ENCODE peak calls at places on chromosomes 6 and 20, in six cellular contexts. One of them, this sample, is unnamed.
A peak's percentile ranks its signal among the peaks of the same experiment; 100 is the strongest.

GRCh38 chr20:57203986-57204385 is 62.5 kb downstream of the BMP7 start:
- DNase-seq in neuronal stem cell: no peak
- DNase-seq in mesenchymal stem cell: no peak
- DNase-seq in IMR-90: no peak
- DNase-seq in mesendoderm: no peak
- DNase-seq in H1: no peak
- DNase-seq in this sample: no peak

GRCh38 chr6:10837997-10838793 is at the start of gene MAK:
- DNase-seq in neuronal stem cell: peak; percentile 94
- DNase-seq in mesenchymal stem cell: peak; percentile 89
- DNase-seq in IMR-90: peak; percentile 67
- DNase-seq in mesendoderm: peak; percentile 97
- DNase-seq in H1: peak; percentile 93
- DNase-seq in this sample: peak; percentile 97

GRCh38 chr20:33472868-33473267 is 17.0 kb upstream of the CBFA2T2 start:
- DNase-seq in neuronal stem cell: no peak
- DNase-seq in mesenchymal stem cell: no peak
- DNase-seq in IMR-90: no peak
- DNase-seq in mesendoderm: no peak
- DNase-seq in H1: no peak
- DNase-seq in this sample: no peak

GRCh38 chr20:7155794-7156193 is 388.3 kb downstream of the BMP2 start:
- DNase-seq in neuronal stem cell: no peak
- DNase-seq in mesenchymal stem cell: no peak
- DNase-seq in IMR-90: no peak
- DNase-seq in mesendoderm: peak; percentile 23
- DNase-seq in H1: no peak
- DNase-seq in this sample: no peak

GRCh38 chr20:17171750-17172149 is 55.1 kb upstream of the PCSK2 start:
- DNase-seq in neuronal stem cell: no peak
- DNase-seq in mesenchymal stem cell: no peak
- DNase-seq in IMR-90: no peak
- DNase-seq in mesendoderm: no peak
- DNase-seq in H1: no peak
- DNase-seq in this sample: no peak

GRCh38 chr6:108497883-108498282 is 62.8 kb upstream of the FOXO3 start:
- DNase-seq in neuronal stem cell: peak; percentile 41
- DNase-seq in mesenchymal stem cell: peak; percentile 47
- DNase-seq in IMR-90: peak; percentile 35
- DNase-seq in mesendoderm: peak; percentile 75
- DNase-seq in H1: peak; percentile 58
- DNase-seq in this sample: peak; percentile 65

GRCh38 chr6:76881414-76881813 is 581.9 kb downstream of the HTR1B start:
- DNase-seq in neuronal stem cell: no peak
- DNase-seq in mesenchymal stem cell: peak; percentile 54
- DNase-seq in IMR-90: peak; percentile 38
- DNase-seq in mesendoderm: peak; percentile 20
- DNase-seq in H1: no peak
- DNase-seq in this sample: no peak

GRCh38 chr6:82872092-82872635 is 193.5 kb downstream of the UBE3D start:
- DNase-seq in neuronal stem cell: no peak
- DNase-seq in mesenchymal stem cell: no peak
- DNase-seq in IMR-90: no peak
- DNase-seq in mesendoderm: no peak
- DNase-seq in H1: no peak
- DNase-seq in this sample: no peak

GRCh38 chr20:6142348-6142993 is 19.6 kb upstream of the FERMT1 start:
- DNase-seq in neuronal stem cell: peak; percentile 64
- DNase-seq in mesenchymal stem cell: peak; percentile 53
- DNase-seq in IMR-90: peak; percentile 65
- DNase-seq in mesendoderm: peak; percentile 55
- DNase-seq in H1: peak; percentile 67
- DNase-seq in this sample: peak; percentile 67

GRCh38 chr6:121442591-121442990 is 7.1 kb downstream of the GJA1 start:
- DNase-seq in neuronal stem cell: no peak
- DNase-seq in mesenchymal stem cell: no peak
- DNase-seq in IMR-90: no peak
- DNase-seq in mesendoderm: no peak
- DNase-seq in H1: no peak
- DNase-seq in this sample: no peak

GRCh38 chr6:24935753-24936152 is at the start of gene RIPOR2:
- DNase-seq in neuronal stem cell: no peak
- DNase-seq in mesenchymal stem cell: no peak
- DNase-seq in IMR-90: no peak
- DNase-seq in mesendoderm: peak; percentile 87
- DNase-seq in H1: peak; percentile 60
- DNase-seq in this sample: peak; percentile 35

GRCh38 chr6:14118091-14118439 is 493 bp downstream of the CD83 start:
- DNase-seq in neuronal stem cell: no peak
- DNase-seq in mesenchymal stem cell: no peak
- DNase-seq in IMR-90: no peak
- DNase-seq in mesendoderm: no peak
- DNase-seq in H1: no peak
- DNase-seq in this sample: no peak

GRCh38 chr20:50710492-50711063 is 19.2 kb upstream of the RIPOR3 start:
- DNase-seq in neuronal stem cell: no peak
- DNase-seq in mesenchymal stem cell: peak; percentile 39
- DNase-seq in IMR-90: peak; percentile 45
- DNase-seq in mesendoderm: no peak
- DNase-seq in H1: no peak
- DNase-seq in this sample: peak; percentile 86

GRCh38 chr6:11432713-11433450 is 104.7 kb upstream of the TMEM170B start:
- DNase-seq in neuronal stem cell: no peak
- DNase-seq in mesenchymal stem cell: peak; percentile 80
- DNase-seq in IMR-90: peak; percentile 77
- DNase-seq in mesendoderm: no peak
- DNase-seq in H1: no peak
- DNase-seq in this sample: no peak

GRCh38 chr6:95117236-95117635 is 460.1 kb upstream of the MANEA start:
- DNase-seq in neuronal stem cell: no peak
- DNase-seq in mesenchymal stem cell: no peak
- DNase-seq in IMR-90: no peak
- DNase-seq in mesendoderm: no peak
- DNase-seq in H1: no peak
- DNase-seq in this sample: no peak

GRCh38 chr6:157675859-157676640 is 147.0 kb upstream of the SNX9 start:
- DNase-seq in neuronal stem cell: no peak
- DNase-seq in mesenchymal stem cell: no peak
- DNase-seq in IMR-90: no peak
- DNase-seq in mesendoderm: no peak
- DNase-seq in H1: no peak
- DNase-seq in this sample: no peak

GRCh38 chr20:1619861-1620444 is at the start of gene SIRPB1:
- DNase-seq in neuronal stem cell: no peak
- DNase-seq in mesenchymal stem cell: no peak
- DNase-seq in IMR-90: peak; percentile 0
- DNase-seq in mesendoderm: no peak
- DNase-seq in H1: no peak
- DNase-seq in this sample: peak; percentile 0

GRCh38 chr6:11011787-11012234 is 32.3 kb downstream of the ELOVL2 start:
- DNase-seq in neuronal stem cell: no peak
- DNase-seq in mesenchymal stem cell: no peak
- DNase-seq in IMR-90: no peak
- DNase-seq in mesendoderm: peak; percentile 88
- DNase-seq in H1: no peak
- DNase-seq in this sample: peak; percentile 64

GRCh38 chr20:7966176-7966575 is 25.9 kb upstream of the HAO1 start:
- DNase-seq in neuronal stem cell: no peak
- DNase-seq in mesenchymal stem cell: no peak
- DNase-seq in IMR-90: no peak
- DNase-seq in mesendoderm: no peak
- DNase-seq in H1: no peak
- DNase-seq in this sample: no peak

GRCh38 chr20:48706116-48706656 is 121.6 kb downstream of the PREX1 start:
- DNase-seq in neuronal stem cell: no peak
- DNase-seq in mesenchymal stem cell: no peak
- DNase-seq in IMR-90: no peak
- DNase-seq in mesendoderm: no peak
- DNase-seq in H1: no peak
- DNase-seq in this sample: no peak

GRCh38 chr20:53809242-53809641 is 215.6 kb upstream of the ZNF217 start:
- DNase-seq in neuronal stem cell: no peak
- DNase-seq in mesenchymal stem cell: no peak
- DNase-seq in IMR-90: no peak
- DNase-seq in mesendoderm: peak; percentile 40
- DNase-seq in H1: no peak
- DNase-seq in this sample: no peak

GRCh38 chr20:53809728-53810365 is 216.2 kb upstream of the ZNF217 start:
- DNase-seq in neuronal stem cell: no peak
- DNase-seq in mesenchymal stem cell: no peak
- DNase-seq in IMR-90: no peak
- DNase-seq in mesendoderm: no peak
- DNase-seq in H1: no peak
- DNase-seq in this sample: no peak

GRCh38 chr20:53813728-53814459 is 220.3 kb upstream of the ZNF217 start:
- DNase-seq in neuronal stem cell: no peak
- DNase-seq in mesenchymal stem cell: no peak
- DNase-seq in IMR-90: no peak
- DNase-seq in mesendoderm: no peak
- DNase-seq in H1: no peak
- DNase-seq in this sample: no peak

GRCh38 chr20:53810661-53811355 is 217.2 kb upstream of the ZNF217 start:
- DNase-seq in neuronal stem cell: no peak
- DNase-seq in mesenchymal stem cell: no peak
- DNase-seq in IMR-90: no peak
- DNase-seq in mesendoderm: no peak
- DNase-seq in H1: no peak
- DNase-seq in this sample: no peak

GRCh38 chr20:53811577-53811976 is 217.9 kb upstream of the ZNF217 start:
- DNase-seq in neuronal stem cell: no peak
- DNase-seq in mesenchymal stem cell: no peak
- DNase-seq in IMR-90: no peak
- DNase-seq in mesendoderm: no peak
- DNase-seq in H1: no peak
- DNase-seq in this sample: no peak
- H3K79me1 ChIP-seq in neuronal stem cell: no peaks in the 10 kb centered on the region
- H3K79me1 ChIP-seq in mesenchymal stem cell: no peaks in the 10 kb centered on the region
- H3K79me1 ChIP-seq in IMR-90: peaks cover 4% of the 10 kb centered on the region
- H3K79me1 ChIP-seq in mesendoderm: no peaks in the 10 kb centered on the region
- H3K79me1 ChIP-seq in H1: no peaks in the 10 kb centered on the region
- H3K79me1 ChIP-seq in this sample: no peaks in the 10 kb centered on the region

GRCh38 chr6:163432300-163432699 is 17.8 kb downstream of the QKI start:
- DNase-seq in neuronal stem cell: no peak
- DNase-seq in mesenchymal stem cell: no peak
- DNase-seq in IMR-90: no peak
- DNase-seq in mesendoderm: no peak
- DNase-seq in H1: no peak
- DNase-seq in this sample: no peak

GRCh38 chr6:163429858-163430448 is 15.4 kb downstream of the QKI start:
- DNase-seq in neuronal stem cell: no peak
- DNase-seq in mesenchymal stem cell: no peak
- DNase-seq in IMR-90: no peak
- DNase-seq in mesendoderm: no peak
- DNase-seq in H1: no peak
- DNase-seq in this sample: no peak

GRCh38 chr6:163427498-163428254 is 13.2 kb downstream of the QKI start:
- DNase-seq in neuronal stem cell: no peak
- DNase-seq in mesenchymal stem cell: peak; percentile 86
- DNase-seq in IMR-90: peak; percentile 82
- DNase-seq in mesendoderm: peak; percentile 86
- DNase-seq in H1: no peak
- DNase-seq in this sample: peak; percentile 71

GRCh38 chr6:163423696-163424095 is 9.2 kb downstream of the QKI start:
- DNase-seq in neuronal stem cell: no peak
- DNase-seq in mesenchymal stem cell: no peak
- DNase-seq in IMR-90: peak; percentile 31
- DNase-seq in mesendoderm: no peak
- DNase-seq in H1: no peak
- DNase-seq in this sample: peak; percentile 77

GRCh38 chr6:163428373-163428772 is 13.9 kb downstream of the QKI start:
- DNase-seq in neuronal stem cell: no peak
- DNase-seq in mesenchymal stem cell: no peak
- DNase-seq in IMR-90: no peak
- DNase-seq in mesendoderm: no peak
- DNase-seq in H1: no peak
- DNase-seq in this sample: no peak
- H3K4me3 ChIP-seq in neuronal stem cell: no peak overlapping the region
- H3K4me3 ChIP-seq in mesenchymal stem cell: no peak overlapping the region
- H3K4me3 ChIP-seq in IMR-90: no peak overlapping the region
- H3K4me3 ChIP-seq in mesendoderm: no peak overlapping the region
- H3K4me3 ChIP-seq in H1: no peak overlapping the region
- H3K4me3 ChIP-seq in this sample: no peak overlapping the region

DNA sequence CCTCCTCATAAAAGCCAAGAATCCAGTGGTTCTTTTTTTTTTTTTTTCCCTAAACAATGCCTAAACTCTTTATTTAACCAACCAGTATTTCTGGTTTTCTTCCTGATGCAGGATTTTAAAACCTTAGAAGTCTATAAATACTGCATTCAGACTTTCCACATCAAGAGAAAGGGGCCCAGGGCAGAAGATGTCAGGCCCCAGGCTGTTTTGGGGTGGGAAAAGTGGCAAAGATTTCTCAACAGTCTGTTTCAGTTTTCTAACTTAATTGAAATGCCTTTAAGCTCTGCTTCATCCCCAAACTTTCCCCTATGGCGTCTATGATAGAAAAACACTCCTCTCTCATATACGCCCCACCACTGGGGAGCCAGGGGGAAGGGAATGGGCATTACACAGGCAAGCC is 33.1 kb downstream of the QRSL1 start:
- DNase-seq in neuronal stem cell: no peak
- DNase-seq in mesenchymal stem cell: no peak
- DNase-seq in IMR-90: no peak
- DNase-seq in mesendoderm: no peak
- DNase-seq in H1: no peak
- DNase-seq in this sample: peak; percentile 41
- H3K23ac ChIP-seq in neuronal stem cell: no peak overlapping the region
- H3K23ac ChIP-seq in mesenchymal stem cell: no peak overlapping the region
- H3K23ac ChIP-seq in IMR-90: no peak overlapping the region
- H3K23ac ChIP-seq in mesendoderm: no peak overlapping the region
- H3K23ac ChIP-seq in H1: no peak overlapping the region
- H3K23ac ChIP-seq in this sample: no peak overlapping the region

GRCh38 chr20:53202781-53203180 is 230.6 kb downstream of the TSHZ2 start:
- DNase-seq in neuronal stem cell: no peak
- DNase-seq in mesenchymal stem cell: no peak
- DNase-seq in IMR-90: no peak
- DNase-seq in mesendoderm: no peak
- DNase-seq in H1: no peak
- DNase-seq in this sample: no peak

GRCh38 chr20:53195882-53196610 is 223.9 kb downstream of the TSHZ2 start:
- DNase-seq in neuronal stem cell: no peak
- DNase-seq in mesenchymal stem cell: no peak
- DNase-seq in IMR-90: no peak
- DNase-seq in mesendoderm: no peak
- DNase-seq in H1: no peak
- DNase-seq in this sample: no peak

GRCh38 chr20:53205046-53205445 is 232.9 kb downstream of the TSHZ2 start:
- DNase-seq in neuronal stem cell: no peak
- DNase-seq in mesenchymal stem cell: no peak
- DNase-seq in IMR-90: no peak
- DNase-seq in mesendoderm: no peak
- DNase-seq in H1: no peak
- DNase-seq in this sample: no peak

GRCh38 chr20:53201588-53201987 is 229.4 kb downstream of the TSHZ2 start:
- DNase-seq in neuronal stem cell: no peak
- DNase-seq in mesenchymal stem cell: no peak
- DNase-seq in IMR-90: no peak
- DNase-seq in mesendoderm: no peak
- DNase-seq in H1: no peak
- DNase-seq in this sample: no peak
- H3K79me1 ChIP-seq in neuronal stem cell: no peaks in the 10 kb centered on the region
- H3K79me1 ChIP-seq in mesenchymal stem cell: no peaks in the 10 kb centered on the region
- H3K79me1 ChIP-seq in IMR-90: no peaks in the 10 kb centered on the region
- H3K79me1 ChIP-seq in mesendoderm: no peaks in the 10 kb centered on the region
- H3K79me1 ChIP-seq in H1: no peaks in the 10 kb centered on the region
- H3K79me1 ChIP-seq in this sample: no peaks in the 10 kb centered on the region